ENCODE peak calls at places on chromosome 4, in six cellular contexts. One of them, this sample, is unnamed.

GRCh38 chr4:160495356-160495755 is 1392.5 kb downstream of the RAPGEF2 start:
- DNase-seq in activated naive CD4-positive, alpha-beta T cell: no peak
- DNase-seq in non-pigmented ciliary epithelial cell: no peak
- DNase-seq in stimulated activated CD4-positive, alpha-beta T cell treated with anti-CD3 and anti-CD28 coated beads, Interleukin-4, amount 100 ng/mL, for 1 hour: no peak
- DNase-seq in uterus: no peak
- DNase-seq in ureter: no peak
- DNase-seq in this sample: no peak

GRCh38 chr4:48015216-48015615 is 1.3 kb downstream of the CNGA1 start:
- DNase-seq in activated naive CD4-positive, alpha-beta T cell: no peak
- DNase-seq in non-pigmented ciliary epithelial cell: no peak
- DNase-seq in stimulated activated CD4-positive, alpha-beta T cell treated with anti-CD3 and anti-CD28 coated beads, Interleukin-4, amount 100 ng/mL, for 1 hour: no peak
- DNase-seq in uterus: no peak
- DNase-seq in ureter: no peak
- DNase-seq in this sample: no peak

GRCh38 chr4:161564230-161564834 is 599.5 kb downstream of the FSTL5 start:
- DNase-seq in activated naive CD4-positive, alpha-beta T cell: no peak
- DNase-seq in non-pigmented ciliary epithelial cell: no peak
- DNase-seq in stimulated activated CD4-positive, alpha-beta T cell treated with anti-CD3 and anti-CD28 coated beads, Interleukin-4, amount 100 ng/mL, for 1 hour: no peak
- DNase-seq in uterus: no peak
- DNase-seq in ureter: no peak
- DNase-seq in this sample: no peak

GRCh38 chr4:88037447-88037846 is 30.0 kb downstream of the PKD2 start:
- DNase-seq in activated naive CD4-positive, alpha-beta T cell: no peak
- DNase-seq in non-pigmented ciliary epithelial cell: no peak
- DNase-seq in stimulated activated CD4-positive, alpha-beta T cell treated with anti-CD3 and anti-CD28 coated beads, Interleukin-4, amount 100 ng/mL, for 1 hour: no peak
- DNase-seq in uterus: no peak
- DNase-seq in ureter: no peak
- DNase-seq in this sample: no peak

GRCh38 chr4:83071116-83071515 is 36.1 kb downstream of the COPS4 start:
- DNase-seq in activated naive CD4-positive, alpha-beta T cell: no peak
- DNase-seq in non-pigmented ciliary epithelial cell: no peak
- DNase-seq in stimulated activated CD4-positive, alpha-beta T cell treated with anti-CD3 and anti-CD28 coated beads, Interleukin-4, amount 100 ng/mL, for 1 hour: no peak
- DNase-seq in uterus: no peak
- DNase-seq in ureter: no peak
- DNase-seq in this sample: no peak

GRCh38 chr4:17400696-17401095 is 111.2 kb downstream of the QDPR start:
- DNase-seq in activated naive CD4-positive, alpha-beta T cell: no peak
- DNase-seq in non-pigmented ciliary epithelial cell: no peak
- DNase-seq in stimulated activated CD4-positive, alpha-beta T cell treated with anti-CD3 and anti-CD28 coated beads, Interleukin-4, amount 100 ng/mL, for 1 hour: no peak
- DNase-seq in uterus: no peak
- DNase-seq in ureter: no peak
- DNase-seq in this sample: no peak

GRCh38 chr4:40918330-40918729 is 168.6 kb downstream of the NSUN7 start:
- DNase-seq in activated naive CD4-positive, alpha-beta T cell: no peak
- DNase-seq in non-pigmented ciliary epithelial cell: peak; percentile 40
- DNase-seq in stimulated activated CD4-positive, alpha-beta T cell treated with anti-CD3 and anti-CD28 coated beads, Interleukin-4, amount 100 ng/mL, for 1 hour: no peak
- DNase-seq in uterus: peak; percentile 73
- DNase-seq in ureter: peak; percentile 65
- DNase-seq in this sample: peak; percentile 95

GRCh38 chr4:174107749-174108354 is 175.6 kb downstream of the FBXO8 start:
- DNase-seq in activated naive CD4-positive, alpha-beta T cell: no peak
- DNase-seq in non-pigmented ciliary epithelial cell: no peak
- DNase-seq in stimulated activated CD4-positive, alpha-beta T cell treated with anti-CD3 and anti-CD28 coated beads, Interleukin-4, amount 100 ng/mL, for 1 hour: no peak
- DNase-seq in uterus: no peak
- DNase-seq in ureter: no peak
- DNase-seq in this sample: no peak

GRCh38 chr4:106140601-106141000 is 175.4 kb downstream of the TBCK start:
- DNase-seq in activated naive CD4-positive, alpha-beta T cell: no peak
- DNase-seq in non-pigmented ciliary epithelial cell: no peak
- DNase-seq in stimulated activated CD4-positive, alpha-beta T cell treated with anti-CD3 and anti-CD28 coated beads, Interleukin-4, amount 100 ng/mL, for 1 hour: no peak
- DNase-seq in uterus: no peak
- DNase-seq in ureter: no peak
- DNase-seq in this sample: no peak

GRCh38 chr4:90078440-90078839 is 48.8 kb upstream of the CCSER1 start:
- DNase-seq in activated naive CD4-positive, alpha-beta T cell: no peak
- DNase-seq in non-pigmented ciliary epithelial cell: no peak
- DNase-seq in stimulated activated CD4-positive, alpha-beta T cell treated with anti-CD3 and anti-CD28 coated beads, Interleukin-4, amount 100 ng/mL, for 1 hour: no peak
- DNase-seq in uterus: no peak
- DNase-seq in ureter: no peak
- DNase-seq in this sample: no peak

GRCh38 chr4:145511913-145512522 is 30.4 kb downstream of the SMAD1 start:
- DNase-seq in activated naive CD4-positive, alpha-beta T cell: no peak
- DNase-seq in non-pigmented ciliary epithelial cell: no peak
- DNase-seq in stimulated activated CD4-positive, alpha-beta T cell treated with anti-CD3 and anti-CD28 coated beads, Interleukin-4, amount 100 ng/mL, for 1 hour: no peak
- DNase-seq in uterus: no peak
- DNase-seq in ureter: no peak
- DNase-seq in this sample: no peak

GRCh38 chr4:6038711-6039110 is 20.5 kb upstream of the C4orf50 start:
- DNase-seq in activated naive CD4-positive, alpha-beta T cell: no peak
- DNase-seq in non-pigmented ciliary epithelial cell: no peak
- DNase-seq in stimulated activated CD4-positive, alpha-beta T cell treated with anti-CD3 and anti-CD28 coated beads, Interleukin-4, amount 100 ng/mL, for 1 hour: no peak
- DNase-seq in uterus: no peak
- DNase-seq in ureter: no peak
- DNase-seq in this sample: no peak

GRCh38 chr4:3729188-3729884 is 36.8 kb upstream of the ADRA2C start:
- DNase-seq in activated naive CD4-positive, alpha-beta T cell: no peak
- DNase-seq in non-pigmented ciliary epithelial cell: no peak
- DNase-seq in stimulated activated CD4-positive, alpha-beta T cell treated with anti-CD3 and anti-CD28 coated beads, Interleukin-4, amount 100 ng/mL, for 1 hour: no peak
- DNase-seq in uterus: no peak
- DNase-seq in ureter: no peak
- DNase-seq in this sample: no peak

GRCh38 chr4:117429061-117429460 is 343.7 kb upstream of the TRAM1L1 start:
- DNase-seq in activated naive CD4-positive, alpha-beta T cell: no peak
- DNase-seq in non-pigmented ciliary epithelial cell: no peak
- DNase-seq in stimulated activated CD4-positive, alpha-beta T cell treated with anti-CD3 and anti-CD28 coated beads, Interleukin-4, amount 100 ng/mL, for 1 hour: no peak
- DNase-seq in uterus: no peak
- DNase-seq in ureter: no peak
- DNase-seq in this sample: no peak

GRCh38 chr4:78545275-78546246 is 6.0 kb upstream of the ANXA3 start:
- DNase-seq in activated naive CD4-positive, alpha-beta T cell: no peak
- DNase-seq in non-pigmented ciliary epithelial cell: no peak
- DNase-seq in stimulated activated CD4-positive, alpha-beta T cell treated with anti-CD3 and anti-CD28 coated beads, Interleukin-4, amount 100 ng/mL, for 1 hour: no peak
- DNase-seq in uterus: no peak
- DNase-seq in ureter: no peak
- DNase-seq in this sample: no peak

GRCh38 chr4:40333921-40334352 is 1.2 kb upstream of the CHRNA9 start:
- DNase-seq in activated naive CD4-positive, alpha-beta T cell: no peak
- DNase-seq in non-pigmented ciliary epithelial cell: no peak
- DNase-seq in stimulated activated CD4-positive, alpha-beta T cell treated with anti-CD3 and anti-CD28 coated beads, Interleukin-4, amount 100 ng/mL, for 1 hour: no peak
- DNase-seq in uterus: no peak
- DNase-seq in ureter: no peak
- DNase-seq in this sample: no peak

GRCh38 chr4:15001248-15001824 is 945 bp upstream of the CPEB2 start:
- DNase-seq in activated naive CD4-positive, alpha-beta T cell: peak; percentile 44
- DNase-seq in non-pigmented ciliary epithelial cell: peak; percentile 80
- DNase-seq in stimulated activated CD4-positive, alpha-beta T cell treated with anti-CD3 and anti-CD28 coated beads, Interleukin-4, amount 100 ng/mL, for 1 hour: peak; percentile 38
- DNase-seq in uterus: peak; percentile 82
- DNase-seq in ureter: peak; percentile 82
- DNase-seq in this sample: peak; percentile 97

GRCh38 chr4:85905761-85906160 is 430.8 kb downstream of the ARHGAP24 start:
- DNase-seq in activated naive CD4-positive, alpha-beta T cell: no peak
- DNase-seq in non-pigmented ciliary epithelial cell: no peak
- DNase-seq in stimulated activated CD4-positive, alpha-beta T cell treated with anti-CD3 and anti-CD28 coated beads, Interleukin-4, amount 100 ng/mL, for 1 hour: no peak
- DNase-seq in uterus: no peak
- DNase-seq in ureter: no peak
- DNase-seq in this sample: no peak

GRCh38 chr4:147480891-147481576 is at the start of gene EDNRA:
- DNase-seq in activated naive CD4-positive, alpha-beta T cell: no peak
- DNase-seq in non-pigmented ciliary epithelial cell: no peak
- DNase-seq in stimulated activated CD4-positive, alpha-beta T cell treated with anti-CD3 and anti-CD28 coated beads, Interleukin-4, amount 100 ng/mL, for 1 hour: no peak
- DNase-seq in uterus: peak; percentile 48
- DNase-seq in ureter: peak; percentile 51
- DNase-seq in this sample: no peak

GRCh38 chr4:39544580-39545315 is 17.5 kb upstream of the UGDH start:
- DNase-seq in activated naive CD4-positive, alpha-beta T cell: no peak
- DNase-seq in non-pigmented ciliary epithelial cell: no peak
- DNase-seq in stimulated activated CD4-positive, alpha-beta T cell treated with anti-CD3 and anti-CD28 coated beads, Interleukin-4, amount 100 ng/mL, for 1 hour: no peak
- DNase-seq in uterus: no peak
- DNase-seq in ureter: no peak
- DNase-seq in this sample: no peak

GRCh38 chr4:23966720-23967119 is 76.9 kb upstream of the PPARGC1A start:
- DNase-seq in activated naive CD4-positive, alpha-beta T cell: no peak
- DNase-seq in non-pigmented ciliary epithelial cell: no peak
- DNase-seq in stimulated activated CD4-positive, alpha-beta T cell treated with anti-CD3 and anti-CD28 coated beads, Interleukin-4, amount 100 ng/mL, for 1 hour: no peak
- DNase-seq in uterus: no peak
- DNase-seq in ureter: no peak
- DNase-seq in this sample: no peak

GRCh38 chr4:147927377-147928137 is 195.7 kb downstream of the ARHGAP10 start:
- DNase-seq in activated naive CD4-positive, alpha-beta T cell: no peak
- DNase-seq in non-pigmented ciliary epithelial cell: peak; percentile 15
- DNase-seq in stimulated activated CD4-positive, alpha-beta T cell treated with anti-CD3 and anti-CD28 coated beads, Interleukin-4, amount 100 ng/mL, for 1 hour: no peak
- DNase-seq in uterus: no peak
- DNase-seq in ureter: no peak
- DNase-seq in this sample: no peak

GRCh38 chr4:18858229-18858922 is 836.8 kb upstream of the LCORL start:
- DNase-seq in activated naive CD4-positive, alpha-beta T cell: no peak
- DNase-seq in non-pigmented ciliary epithelial cell: no peak
- DNase-seq in stimulated activated CD4-positive, alpha-beta T cell treated with anti-CD3 and anti-CD28 coated beads, Interleukin-4, amount 100 ng/mL, for 1 hour: no peak
- DNase-seq in uterus: no peak
- DNase-seq in ureter: no peak
- DNase-seq in this sample: no peak

GRCh38 chr4:75985116-75985515 is 5.6 kb downstream of the SDAD1 start:
- DNase-seq in activated naive CD4-positive, alpha-beta T cell: no peak
- DNase-seq in non-pigmented ciliary epithelial cell: peak; percentile 79
- DNase-seq in stimulated activated CD4-positive, alpha-beta T cell treated with anti-CD3 and anti-CD28 coated beads, Interleukin-4, amount 100 ng/mL, for 1 hour: no peak
- DNase-seq in uterus: no peak
- DNase-seq in ureter: no peak
- DNase-seq in this sample: no peak

GRCh38 chr4:143539670-143540023 is 26.1 kb downstream of the SMARCA5 start:
- DNase-seq in activated naive CD4-positive, alpha-beta T cell: no peak
- DNase-seq in non-pigmented ciliary epithelial cell: no peak
- DNase-seq in stimulated activated CD4-positive, alpha-beta T cell treated with anti-CD3 and anti-CD28 coated beads, Interleukin-4, amount 100 ng/mL, for 1 hour: no peak
- DNase-seq in uterus: no peak
- DNase-seq in ureter: no peak
- DNase-seq in this sample: no peak

GRCh38 chr4:123088521-123088920 is 166.1 kb upstream of the NUDT6 start:
- DNase-seq in activated naive CD4-positive, alpha-beta T cell: no peak
- DNase-seq in non-pigmented ciliary epithelial cell: no peak
- DNase-seq in stimulated activated CD4-positive, alpha-beta T cell treated with anti-CD3 and anti-CD28 coated beads, Interleukin-4, amount 100 ng/mL, for 1 hour: no peak
- DNase-seq in uterus: no peak
- DNase-seq in ureter: no peak
- DNase-seq in this sample: no peak

GRCh38 chr4:71269241-71269640 is 69.6 kb upstream of the SLC4A4 start:
- DNase-seq in activated naive CD4-positive, alpha-beta T cell: no peak
- DNase-seq in non-pigmented ciliary epithelial cell: no peak
- DNase-seq in stimulated activated CD4-positive, alpha-beta T cell treated with anti-CD3 and anti-CD28 coated beads, Interleukin-4, amount 100 ng/mL, for 1 hour: no peak
- DNase-seq in uterus: no peak
- DNase-seq in ureter: no peak
- DNase-seq in this sample: no peak

GRCh38 chr4:6851431-6851830 is 58.2 kb upstream of the TBC1D14 start:
- DNase-seq in activated naive CD4-positive, alpha-beta T cell: no peak
- DNase-seq in non-pigmented ciliary epithelial cell: no peak
- DNase-seq in stimulated activated CD4-positive, alpha-beta T cell treated with anti-CD3 and anti-CD28 coated beads, Interleukin-4, amount 100 ng/mL, for 1 hour: no peak
- DNase-seq in uterus: no peak
- DNase-seq in ureter: no peak
- DNase-seq in this sample: no peak